ENCODE peak calls at places on chromosome 9, in eight cellular contexts. One of them, this sample, is unnamed.

GRCh38 chr9:90515550-90515949 is 127.1 kb downstream of the DIRAS2 start:
- DNase-seq in trophoblast cell: no peak
- DNase-seq in stimulated activated CD4-positive, alpha-beta T cell treated with anti-CD3 and anti-CD28 coated beads, Interleukin-12 subunit alpha, Interleukin-12 subunit beta, amount 100 ng/mL, for 24 hours: no peak
- DNase-seq in HEK293T: no peak
- DNase-seq in activated CD4-positive, CD25-positive, alpha-beta regulatory T cell treated with anti-CD3 and anti-CD28 coated beads, Interleukin-2, amount 50 U/mL, for 72 hours: no peak
- DNase-seq in activated T-cell treated with anti-CD3 and anti-CD28 coated beads for 1 hour: no peak
- DNase-seq in fibroblast of the aortic adventitia: no peak
- DNase-seq in WTC11: no peak
- DNase-seq in this sample: no peak

GRCh38 chr9:100228352-100228869 is 124.3 kb downstream of the TEX10 start:
- DNase-seq in trophoblast cell: no peak
- DNase-seq in stimulated activated CD4-positive, alpha-beta T cell treated with anti-CD3 and anti-CD28 coated beads, Interleukin-12 subunit alpha, Interleukin-12 subunit beta, amount 100 ng/mL, for 24 hours: no peak
- DNase-seq in HEK293T: no peak
- DNase-seq in activated CD4-positive, CD25-positive, alpha-beta regulatory T cell treated with anti-CD3 and anti-CD28 coated beads, Interleukin-2, amount 50 U/mL, for 72 hours: no peak
- DNase-seq in activated T-cell treated with anti-CD3 and anti-CD28 coated beads for 1 hour: no peak
- DNase-seq in fibroblast of the aortic adventitia: no peak
- DNase-seq in WTC11: no peak
- DNase-seq in this sample: no peak

GRCh38 chr9:27365977-27366376 is 69.0 kb upstream of the EQTN start:
- DNase-seq in trophoblast cell: peak; percentile 56
- DNase-seq in stimulated activated CD4-positive, alpha-beta T cell treated with anti-CD3 and anti-CD28 coated beads, Interleukin-12 subunit alpha, Interleukin-12 subunit beta, amount 100 ng/mL, for 24 hours: peak; percentile 39
- DNase-seq in HEK293T: no peak
- DNase-seq in activated CD4-positive, CD25-positive, alpha-beta regulatory T cell treated with anti-CD3 and anti-CD28 coated beads, Interleukin-2, amount 50 U/mL, for 72 hours: no peak
- DNase-seq in activated T-cell treated with anti-CD3 and anti-CD28 coated beads for 1 hour: no peak
- DNase-seq in fibroblast of the aortic adventitia: no peak
- DNase-seq in WTC11: no peak
- DNase-seq in this sample: no peak

GRCh38 chr9:99859395-99859980 is 37.8 kb downstream of the NR4A3 start:
- DNase-seq in trophoblast cell: no peak
- DNase-seq in stimulated activated CD4-positive, alpha-beta T cell treated with anti-CD3 and anti-CD28 coated beads, Interleukin-12 subunit alpha, Interleukin-12 subunit beta, amount 100 ng/mL, for 24 hours: no peak
- DNase-seq in HEK293T: no peak
- DNase-seq in activated CD4-positive, CD25-positive, alpha-beta regulatory T cell treated with anti-CD3 and anti-CD28 coated beads, Interleukin-2, amount 50 U/mL, for 72 hours: no peak
- DNase-seq in activated T-cell treated with anti-CD3 and anti-CD28 coated beads for 1 hour: no peak
- DNase-seq in fibroblast of the aortic adventitia: peak; percentile 64
- DNase-seq in WTC11: no peak
- DNase-seq in this sample: no peak

GRCh38 chr9:90803860-90804593 is 2.4 kb downstream of the SYK start:
- DNase-seq in trophoblast cell: no peak
- DNase-seq in stimulated activated CD4-positive, alpha-beta T cell treated with anti-CD3 and anti-CD28 coated beads, Interleukin-12 subunit alpha, Interleukin-12 subunit beta, amount 100 ng/mL, for 24 hours: no peak
- DNase-seq in HEK293T: no peak
- DNase-seq in activated CD4-positive, CD25-positive, alpha-beta regulatory T cell treated with anti-CD3 and anti-CD28 coated beads, Interleukin-2, amount 50 U/mL, for 72 hours: no peak
- DNase-seq in activated T-cell treated with anti-CD3 and anti-CD28 coated beads for 1 hour: no peak
- DNase-seq in fibroblast of the aortic adventitia: no peak
- DNase-seq in WTC11: no peak
- DNase-seq in this sample: no peak

GRCh38 chr9:21576331-21577189 is 94.4 kb upstream of the IFNE start:
- DNase-seq in trophoblast cell: peak; percentile 50
- DNase-seq in stimulated activated CD4-positive, alpha-beta T cell treated with anti-CD3 and anti-CD28 coated beads, Interleukin-12 subunit alpha, Interleukin-12 subunit beta, amount 100 ng/mL, for 24 hours: no peak
- DNase-seq in HEK293T: no peak
- DNase-seq in activated CD4-positive, CD25-positive, alpha-beta regulatory T cell treated with anti-CD3 and anti-CD28 coated beads, Interleukin-2, amount 50 U/mL, for 72 hours: no peak
- DNase-seq in activated T-cell treated with anti-CD3 and anti-CD28 coated beads for 1 hour: no peak
- DNase-seq in fibroblast of the aortic adventitia: peak; percentile 98
- DNase-seq in WTC11: no peak
- DNase-seq in this sample: peak; percentile 40

GRCh38 chr9:129143031-129143441 is 31.8 kb downstream of the PTPA start:
- DNase-seq in trophoblast cell: peak; percentile 60
- DNase-seq in stimulated activated CD4-positive, alpha-beta T cell treated with anti-CD3 and anti-CD28 coated beads, Interleukin-12 subunit alpha, Interleukin-12 subunit beta, amount 100 ng/mL, for 24 hours: peak; percentile 72
- DNase-seq in HEK293T: peak; percentile 81
- DNase-seq in activated CD4-positive, CD25-positive, alpha-beta regulatory T cell treated with anti-CD3 and anti-CD28 coated beads, Interleukin-2, amount 50 U/mL, for 72 hours: peak; percentile 73
- DNase-seq in activated T-cell treated with anti-CD3 and anti-CD28 coated beads for 1 hour: peak; percentile 67
- DNase-seq in fibroblast of the aortic adventitia: peak; percentile 96
- DNase-seq in WTC11: peak; percentile 90
- DNase-seq in this sample: peak; percentile 96

GRCh38 chr9:25716220-25716872 is 38.1 kb upstream of the TUSC1 start:
- DNase-seq in trophoblast cell: peak; percentile 66
- DNase-seq in stimulated activated CD4-positive, alpha-beta T cell treated with anti-CD3 and anti-CD28 coated beads, Interleukin-12 subunit alpha, Interleukin-12 subunit beta, amount 100 ng/mL, for 24 hours: no peak
- DNase-seq in HEK293T: peak; percentile 60
- DNase-seq in activated CD4-positive, CD25-positive, alpha-beta regulatory T cell treated with anti-CD3 and anti-CD28 coated beads, Interleukin-2, amount 50 U/mL, for 72 hours: no peak
- DNase-seq in activated T-cell treated with anti-CD3 and anti-CD28 coated beads for 1 hour: no peak
- DNase-seq in fibroblast of the aortic adventitia: peak; percentile 90
- DNase-seq in WTC11: peak; percentile 28
- DNase-seq in this sample: no peak

GRCh38 chr9:73199886-73200285 is 48.2 kb downstream of the ANXA1 start:
- DNase-seq in trophoblast cell: no peak
- DNase-seq in stimulated activated CD4-positive, alpha-beta T cell treated with anti-CD3 and anti-CD28 coated beads, Interleukin-12 subunit alpha, Interleukin-12 subunit beta, amount 100 ng/mL, for 24 hours: no peak
- DNase-seq in HEK293T: peak; percentile 40
- DNase-seq in activated CD4-positive, CD25-positive, alpha-beta regulatory T cell treated with anti-CD3 and anti-CD28 coated beads, Interleukin-2, amount 50 U/mL, for 72 hours: no peak
- DNase-seq in activated T-cell treated with anti-CD3 and anti-CD28 coated beads for 1 hour: no peak
- DNase-seq in fibroblast of the aortic adventitia: no peak
- DNase-seq in WTC11: peak; percentile 33
- DNase-seq in this sample: no peak

GRCh38 chr9:96419691-96419969 is 1.5 kb upstream of the ZNF367 start:
- DNase-seq in trophoblast cell: no peak
- DNase-seq in stimulated activated CD4-positive, alpha-beta T cell treated with anti-CD3 and anti-CD28 coated beads, Interleukin-12 subunit alpha, Interleukin-12 subunit beta, amount 100 ng/mL, for 24 hours: no peak
- DNase-seq in HEK293T: no peak
- DNase-seq in activated CD4-positive, CD25-positive, alpha-beta regulatory T cell treated with anti-CD3 and anti-CD28 coated beads, Interleukin-2, amount 50 U/mL, for 72 hours: no peak
- DNase-seq in activated T-cell treated with anti-CD3 and anti-CD28 coated beads for 1 hour: no peak
- DNase-seq in fibroblast of the aortic adventitia: no peak
- DNase-seq in WTC11: no peak
- DNase-seq in this sample: no peak

GRCh38 chr9:72362680-72363139 is 2.3 kb downstream of the ZFAND5 start:
- DNase-seq in trophoblast cell: no peak
- DNase-seq in stimulated activated CD4-positive, alpha-beta T cell treated with anti-CD3 and anti-CD28 coated beads, Interleukin-12 subunit alpha, Interleukin-12 subunit beta, amount 100 ng/mL, for 24 hours: peak; percentile 15
- DNase-seq in HEK293T: peak; percentile 41
- DNase-seq in activated CD4-positive, CD25-positive, alpha-beta regulatory T cell treated with anti-CD3 and anti-CD28 coated beads, Interleukin-2, amount 50 U/mL, for 72 hours: peak; percentile 38
- DNase-seq in activated T-cell treated with anti-CD3 and anti-CD28 coated beads for 1 hour: peak; percentile 7
- DNase-seq in fibroblast of the aortic adventitia: peak; percentile 84
- DNase-seq in WTC11: no peak
- DNase-seq in this sample: peak; percentile 73

GRCh38 chr9:131776473-131776872 is 36.6 kb upstream of the RAPGEF1 start:
- DNase-seq in trophoblast cell: peak; percentile 60
- DNase-seq in stimulated activated CD4-positive, alpha-beta T cell treated with anti-CD3 and anti-CD28 coated beads, Interleukin-12 subunit alpha, Interleukin-12 subunit beta, amount 100 ng/mL, for 24 hours: peak; percentile 26
- DNase-seq in HEK293T: peak; percentile 57
- DNase-seq in activated CD4-positive, CD25-positive, alpha-beta regulatory T cell treated with anti-CD3 and anti-CD28 coated beads, Interleukin-2, amount 50 U/mL, for 72 hours: no peak
- DNase-seq in activated T-cell treated with anti-CD3 and anti-CD28 coated beads for 1 hour: no peak
- DNase-seq in fibroblast of the aortic adventitia: peak; percentile 52
- DNase-seq in WTC11: peak; percentile 85
- DNase-seq in this sample: no peak

GRCh38 chr9:92138157-92138959 is 23.1 kb upstream of the SPTLC1 start:
- DNase-seq in trophoblast cell: peak; percentile 39
- DNase-seq in stimulated activated CD4-positive, alpha-beta T cell treated with anti-CD3 and anti-CD28 coated beads, Interleukin-12 subunit alpha, Interleukin-12 subunit beta, amount 100 ng/mL, for 24 hours: peak; percentile 72
- DNase-seq in HEK293T: peak; percentile 67
- DNase-seq in activated CD4-positive, CD25-positive, alpha-beta regulatory T cell treated with anti-CD3 and anti-CD28 coated beads, Interleukin-2, amount 50 U/mL, for 72 hours: peak; percentile 87
- DNase-seq in activated T-cell treated with anti-CD3 and anti-CD28 coated beads for 1 hour: peak; percentile 75
- DNase-seq in fibroblast of the aortic adventitia: peak; percentile 63
- DNase-seq in WTC11: peak; percentile 91
- DNase-seq in this sample: peak; percentile 89

GRCh38 chr9:95506692-95507455 is 9.9 kb downstream of the PTCH1 start:
- DNase-seq in trophoblast cell: peak; percentile 48
- DNase-seq in stimulated activated CD4-positive, alpha-beta T cell treated with anti-CD3 and anti-CD28 coated beads, Interleukin-12 subunit alpha, Interleukin-12 subunit beta, amount 100 ng/mL, for 24 hours: no peak
- DNase-seq in HEK293T: no peak
- DNase-seq in activated CD4-positive, CD25-positive, alpha-beta regulatory T cell treated with anti-CD3 and anti-CD28 coated beads, Interleukin-2, amount 50 U/mL, for 72 hours: peak; percentile 35
- DNase-seq in activated T-cell treated with anti-CD3 and anti-CD28 coated beads for 1 hour: no peak
- DNase-seq in fibroblast of the aortic adventitia: no peak
- DNase-seq in WTC11: peak; percentile 49
- DNase-seq in this sample: peak; percentile 81